ENCODE peak calls at places on chromosomes 16 and 17, in ten cellular contexts. F is HAP-1, R is epithelial cell of proximal tubule, V is T-cell, X is HS-5, B is tibial nerve, Y is lower lobe of right lung, S is GM23248, G is stromal cell of bone marrow, A is ACHN. T is an unnamed sample.

GRCh38 chr17:5282639-5283217 is 644 bp downstream of the RABEP1 start:
- DNase-seq in F (no peak), R (no peak), V (no peak), X (no peak), B (no peak), Y (peak), S (peak), G (no peak), A (peak), T (no peak)

GRCh38 chr17:35713069-35713728 is 18.2 kb upstream of the RASL10B start:
- DNase-seq in F (no peak), R (no peak), V (no peak), X (peak), B (no peak), Y (no peak), S (peak), G (peak), A (no peak), T (no peak)

GRCh38 chr16:28309811-28310311 is 17.5 kb downstream of the SBK1 start:
- DNase-seq in F (no peak), R (no peak), V (peak), X (no peak), B (no peak), Y (peak), S (no peak), G (no peak), A (no peak), T (no peak)

GRCh38 chr17:77374170-77374936 is 233.6 kb downstream of the SEC14L1 start:
- DNase-seq in F (no peak), R (no peak), V (peak), X (no peak), B (peak), Y (peak), S (peak), G (peak), A (no peak), T (peak)

GRCh38 chr16:48386559-48387312 is 1.5 kb upstream of the SIAH1 start:
- DNase-seq in F (no peak), R (no peak), V (no peak), X (no peak), B (peak), Y (no peak), S (no peak), G (no peak), A (no peak), T (no peak)

GRCh38 chr17:28552201-28552999 is at the start of gene UNC119:
- DNase-seq in F (peak), R (no peak), V (peak), X (no peak), B (peak), Y (peak), S (peak), G (peak), A (peak), T (peak)

GRCh38 chr17:57943140-57943539 is 12.1 kb downstream of the CUEDC1 start:
- DNase-seq in F (no peak), R (no peak), V (no peak), X (peak), B (no peak), Y (no peak), S (peak), G (peak), A (no peak), T (no peak)

GRCh38 chr17:19021622-19022083 is 17.1 kb upstream of the FAM83G start:
- DNase-seq in F (no peak), R (no peak), V (no peak), X (no peak), B (no peak), Y (peak), S (peak), G (no peak), A (peak), T (peak)

GRCh38 chr17:17119533-17119932 is 77.3 kb downstream of the MPRIP start:
- DNase-seq in F (no peak), R (no peak), V (peak), X (no peak), B (no peak), Y (peak), S (peak), G (peak), A (no peak), T (peak)

GRCh38 chr17:45229681-45230409 is 8.2 kb downstream of the FMNL1 start:
- DNase-seq in F (no peak), R (no peak), V (no peak), X (no peak), B (no peak), Y (no peak), S (peak), G (no peak), A (no peak), T (peak)

GRCh38 chr16:81937305-81938038 is 73.8 kb downstream of the SDR42E1 start:
- DNase-seq in F (no peak), R (no peak), V (no peak), X (no peak), B (no peak), Y (no peak), S (no peak), G (no peak), A (no peak), T (no peak)

GRCh38 chr16:49292413-49292812 is 10.8 kb upstream of the CBLN1 start:
- DNase-seq in F (no peak), R (no peak), V (no peak), X (no peak), B (no peak), Y (no peak), S (no peak), G (no peak), A (no peak), T (no peak)

GRCh38 chr16:58020628-58021521 is 4.7 kb upstream of the MMP15 start:
- DNase-seq in F (no peak), R (no peak), V (peak), X (peak), B (peak), Y (peak), S (peak), G (no peak), A (peak), T (no peak)

GRCh38 chr17:37405955-37406634 is 541 bp downstream of the ACACA start:
- DNase-seq in F (peak), R (no peak), V (no peak), X (no peak), B (no peak), Y (no peak), S (peak), G (no peak), A (peak), T (no peak)

GRCh38 chr16:85389679-85390470 is 223.2 kb upstream of the GSE1 start:
- DNase-seq in F (no peak), R (no peak), V (no peak), X (no peak), B (peak), Y (peak), S (no peak), G (no peak), A (no peak), T (peak)

GRCh38 chr17:61731330-61731729 is 132.0 kb downstream of the BRIP1 start:
- DNase-seq in F (no peak), R (no peak), V (no peak), X (no peak), B (no peak), Y (no peak), S (no peak), G (no peak), A (no peak), T (no peak)

GRCh38 chr17:50946891-50947843 is 81.0 kb upstream of the TOB1 start:
- DNase-seq in F (no peak), R (no peak), V (no peak), X (no peak), B (peak), Y (no peak), S (no peak), G (no peak), A (no peak), T (no peak)

GRCh38 chr17:46020023-46020735 is 21.1 kb downstream of the STH start:
- DNase-seq in F (no peak), R (no peak), V (peak), X (no peak), B (no peak), Y (no peak), S (no peak), G (no peak), A (no peak), T (no peak)

GRCh38 chr17:69250641-69251040 is 22.0 kb upstream of the ABCA10 start:
- DNase-seq in F (no peak), R (no peak), V (no peak), X (no peak), B (no peak), Y (no peak), S (peak), G (no peak), A (no peak), T (no peak)

GRCh38 chr17:45147102-45147580 is 1.1 kb upstream of the HEXIM1 start:
- DNase-seq in F (peak), R (no peak), V (peak), X (peak), B (peak), Y (peak), S (peak), G (peak), A (peak), T (peak)

GRCh38 chr16:9033125-9033830 is 58.2 kb upstream of the HAPSTR1 start:
- DNase-seq in F (peak), R (no peak), V (no peak), X (no peak), B (no peak), Y (no peak), S (peak), G (peak), A (peak), T (no peak)

GRCh38 chr16:14496047-14496770 is 133.9 kb downstream of the PARN start:
- DNase-seq in F (no peak), R (no peak), V (no peak), X (no peak), B (no peak), Y (no peak), S (no peak), G (no peak), A (no peak), T (no peak)

GRCh38 chr17:16491131-16491702 is 776 bp downstream of the LRRC75A start:
- DNase-seq in F (no peak), R (no peak), V (peak), X (no peak), B (no peak), Y (no peak), S (no peak), G (no peak), A (no peak), T (no peak)

GRCh38 chr17:58541249-58541648 is 26.8 kb upstream of the MTMR4 start:
- DNase-seq in F (no peak), R (no peak), V (no peak), X (no peak), B (no peak), Y (no peak), S (peak), G (no peak), A (peak), T (no peak)

GRCh38 chr17:21119945-21120249 is 6.9 kb upstream of the DHRS7B start:
- DNase-seq in F (no peak), R (no peak), V (no peak), X (no peak), B (no peak), Y (no peak), S (no peak), G (no peak), A (no peak), T (no peak)

GRCh38 chr17:81419333-81419885 is 24.2 kb downstream of the BAHCC1 start:
- DNase-seq in F (peak), R (no peak), V (no peak), X (no peak), B (peak), Y (peak), S (peak), G (peak), A (peak), T (peak)

GRCh38 chr16:8950580-8951077 is 13.1 kb downstream of the USP7 start:
- DNase-seq in F (no peak), R (peak), V (no peak), X (no peak), B (no peak), Y (no peak), S (peak), G (no peak), A (no peak), T (no peak)

GRCh38 chr16:630815-631405 is at the start of gene WFIKKN1:
- DNase-seq in F (no peak), R (no peak), V (no peak), X (no peak), B (no peak), Y (peak), S (peak), G (no peak), A (no peak), T (no peak)

GRCh38 chr17:71505200-71505599 is 615.6 kb upstream of the SOX9 start:
- DNase-seq in F (no peak), R (no peak), V (no peak), X (no peak), B (no peak), Y (no peak), S (peak), G (no peak), A (no peak), T (no peak)

GRCh38 chr17:7809086-7809790 is 24.8 kb upstream of the KDM6B start:
- DNase-seq in F (no peak), R (no peak), V (no peak), X (no peak), B (no peak), Y (no peak), S (no peak), G (no peak), A (no peak), T (no peak)

GRCh38 chr16:87780385-87780989 is 14.7 kb upstream of the KLHDC4 start:
- DNase-seq in F (no peak), R (no peak), V (peak), X (no peak), B (no peak), Y (peak), S (peak), G (no peak), A (no peak), T (peak)

GRCh38 chr16:66752958-66753357 is 1.5 kb upstream of the DYNC1LI2 start:
- DNase-seq in F (no peak), R (no peak), V (no peak), X (no peak), B (no peak), Y (no peak), S (no peak), G (no peak), A (no peak), T (no peak)

GRCh38 chr17:15291674-15292361 is 26.7 kb upstream of the PMP22 start:
- DNase-seq in F (no peak), R (no peak), V (no peak), X (no peak), B (no peak), Y (peak), S (no peak), G (no peak), A (no peak), T (no peak)

GRCh38 chr16:23491490-23492391 is 18.6 kb downstream of the GGA2 start:
- DNase-seq in F (no peak), R (no peak), V (no peak), X (no peak), B (no peak), Y (no peak), S (peak), G (no peak), A (peak), T (no peak)

GRCh38 chr17:41976142-41976768 is 9.7 kb downstream of the CNP start:
- DNase-seq in F (no peak), R (no peak), V (no peak), X (no peak), B (no peak), Y (peak), S (peak), G (no peak), A (no peak), T (no peak)

GRCh38 chr17:62062313-62062712 is 2.8 kb downstream of the MED13 start:
- DNase-seq in F (no peak), R (no peak), V (no peak), X (no peak), B (no peak), Y (no peak), S (peak), G (no peak), A (no peak), T (no peak)